ENCODE peak calls at places on chromosomes 2 and 18, in eight cellular contexts. I is fibroblast of mammary gland, O is pancreas, Z is keratinocyte, E is body of pancreas, U is left ventricle myocardium inferior, A is cardiac fibroblast, D is PC-3. T is an unnamed sample.

GRCh38 chr2:233917146-233917545 is at the start of gene TRPM8:
- DNase-seq in I (no peak), O (no peak), Z (no peak), E (no peak), U (no peak), A (no peak), D (no peak), T (no peak)

GRCh38 chr2:64391940-64392339 is 62.0 kb upstream of the LGALSL start:
- DNase-seq in I (no peak), O (no peak), Z (no peak), E (no peak), U (no peak), A (no peak), D (no peak), T (no peak)

GRCh38 chr2:218582085-218582484 is 13.4 kb downstream of the CNOT9 start:
- DNase-seq in I (peak; percentile 88), O (no peak), Z (peak; percentile 26), E (no peak), U (no peak), A (no peak), D (peak; percentile 96), T (no peak)

GRCh38 chr18:77067315-77068061 is 65.1 kb downstream of the MBP start:
- DNase-seq in I (peak; percentile 98), O (no peak), Z (no peak), E (no peak), U (peak; percentile 58), A (peak; percentile 95), D (peak; percentile 86), T (no peak)

GRCh38 chr2:163734911-163735691 is 707 bp downstream of the FIGN start:
- DNase-seq in I (peak; percentile 28), O (no peak), Z (no peak), E (no peak), U (no peak), A (no peak), D (peak; percentile 24), T (no peak)

GRCh38 chr2:96413067-96413722 is 77.6 kb downstream of the NCAPH start:
- DNase-seq in I (no peak), O (no peak), Z (no peak), E (no peak), U (no peak), A (peak; percentile 7), D (peak; percentile 65), T (no peak)

GRCh38 chr2:75619992-75620740 is 26.4 kb upstream of the MRPL19 start:
- DNase-seq in I (no peak), O (no peak), Z (no peak), E (no peak), U (no peak), A (no peak), D (peak; percentile 84), T (no peak)

GRCh38 chr2:150142561-150142960 is 344.9 kb downstream of the RND3 start:
- DNase-seq in I (peak; percentile 81), O (no peak), Z (peak; percentile 68), E (no peak), U (no peak), A (peak; percentile 44), D (peak; percentile 96), T (no peak)

GRCh38 chr2:214706986-214707385 is 102.5 kb downstream of the BARD1 start:
- DNase-seq in I (peak; percentile 4), O (no peak), Z (no peak), E (peak; percentile 38), U (no peak), A (peak; percentile 48), D (no peak), T (no peak)

GRCh38 chr2:159738509-159739390 is 26.4 kb downstream of the MARCHF7 start:
- DNase-seq in I (peak; percentile 25), O (no peak), Z (no peak), E (no peak), U (no peak), A (no peak), D (no peak), T (no peak)

GRCh38 chr2:121052507-121052906 is 232.5 kb downstream of the TFCP2L1 start:
- DNase-seq in I (no peak), O (no peak), Z (no peak), E (no peak), U (no peak), A (no peak), D (no peak), T (peak; percentile 58)

GRCh38 chr2:58137221-58137620 is 90.6 kb downstream of the VRK2 start:
- DNase-seq in I (peak; percentile 82), O (no peak), Z (no peak), E (no peak), U (no peak), A (peak; percentile 58), D (peak; percentile 49), T (no peak)

GRCh38 chr2:64212346-64212745 is 68.1 kb upstream of the PELI1 start:
- DNase-seq in I (peak; percentile 92), O (no peak), Z (no peak), E (no peak), U (no peak), A (peak; percentile 87), D (peak; percentile 28), T (no peak)

GRCh38 chr2:53403836-53404413 is 363.7 kb upstream of the CHAC2 start:
- DNase-seq in I (peak; percentile 79), O (no peak), Z (no peak), E (no peak), U (no peak), A (peak; percentile 11), D (peak; percentile 94), T (no peak)

GRCh38 chr18:28831476-28831875 is 654.5 kb upstream of the CDH2 start:
- DNase-seq in I (peak; percentile 18), O (no peak), Z (no peak), E (no peak), U (no peak), A (no peak), D (no peak), T (no peak)

GRCh38 chr2:54208364-54209240 is 47.4 kb downstream of the TSPYL6 start:
- DNase-seq in I (peak; percentile 53), O (no peak), Z (no peak), E (no peak), U (no peak), A (peak; percentile 64), D (no peak), T (no peak)

GRCh38 chr2:237669129-237669627 is 41.8 kb downstream of the LRRFIP1 start:
- DNase-seq in I (no peak), O (no peak), Z (no peak), E (no peak), U (no peak), A (no peak), D (no peak), T (no peak)

GRCh38 chr2:218744615-218745014 is 34.0 kb downstream of the TTLL4 start:
- DNase-seq in I (no peak), O (no peak), Z (no peak), E (no peak), U (no peak), A (no peak), D (no peak), T (no peak)

GRCh38 chr2:79630972-79631551 is 118.2 kb downstream of the CTNNA2 start:
- DNase-seq in I (no peak), O (no peak), Z (no peak), E (no peak), U (no peak), A (no peak), D (no peak), T (no peak)

GRCh38 chr2:68255736-68256450 is 3.6 kb upstream of the PPP3R1 start:
- DNase-seq in I (peak; percentile 36), O (no peak), Z (no peak), E (no peak), U (no peak), A (peak; percentile 51), D (peak; percentile 54), T (no peak)

GRCh38 chr18:58279504-58280158 is 235.6 kb downstream of the NEDD4L start:
- DNase-seq in I (no peak), O (no peak), Z (no peak), E (no peak), U (no peak), A (no peak), D (no peak), T (no peak)

GRCh38 chr2:100767224-100767653 is 52.7 kb upstream of the NPAS2 start:
- DNase-seq in I (peak; percentile 81), O (no peak), Z (no peak), E (no peak), U (no peak), A (peak; percentile 54), D (peak; percentile 97), T (no peak)

GRCh38 chr18:31102020-31102684 is at the start of gene DSC2:
- DNase-seq in I (no peak), O (peak; percentile 84), Z (no peak), E (peak; percentile 67), U (peak; percentile 26), A (no peak), D (peak; percentile 34), T (peak; percentile 84)

GRCh38 chr2:166700079-166700478 is 188.2 kb upstream of the XIRP2 start:
- DNase-seq in I (peak; percentile 5), O (no peak), Z (no peak), E (no peak), U (no peak), A (peak; percentile 0), D (peak; percentile 47), T (no peak)
- TF ChIP-seq CTCF in I (peak; percentile 20), O (peak; percentile 13), Z (no peak), E (peak; percentile 19), U (peak; percentile 32), A (peak; percentile 26), D (peak; percentile 69), T (peak; percentile 81)

GRCh38 chr2:148006249-148007007 is 14.1 kb downstream of the ORC4 start:
- DNase-seq in I (no peak), O (no peak), Z (no peak), E (no peak), U (no peak), A (no peak), D (no peak), T (no peak)

DNA sequence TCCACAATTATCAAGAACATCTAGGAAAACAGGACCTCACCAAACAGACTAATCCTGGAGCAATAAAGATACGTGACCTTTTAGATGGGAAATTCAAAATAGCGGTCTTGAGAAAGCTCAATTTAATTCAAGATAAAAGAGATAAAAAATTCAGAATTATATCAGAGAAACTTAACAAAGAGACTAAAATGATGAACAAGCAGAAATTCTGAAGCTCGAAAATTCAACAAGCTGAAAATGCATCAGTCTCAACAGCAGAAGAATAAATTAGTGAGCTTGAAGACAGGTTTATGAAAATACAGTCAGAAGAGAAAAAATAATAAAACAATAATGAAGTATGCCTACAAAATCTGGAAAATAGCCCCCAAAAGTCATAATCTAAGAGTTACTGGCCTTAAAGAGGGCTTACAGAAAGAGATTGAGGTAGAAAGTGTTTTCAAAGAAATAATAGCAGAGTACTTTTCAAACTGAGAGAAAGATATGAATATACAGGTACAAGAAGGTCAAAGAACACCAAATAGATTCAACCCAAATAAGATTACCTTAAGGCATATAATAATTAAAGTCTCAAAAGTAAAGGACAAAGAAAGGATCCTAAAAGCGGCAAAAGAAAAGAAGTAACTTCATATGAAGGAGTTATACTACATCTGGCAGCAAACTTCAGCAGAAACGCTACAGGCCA is 13.2 kb downstream of the ORC4 start:
- DNase-seq in I (no peak), O (no peak), Z (no peak), E (no peak), U (no peak), A (no peak), D (no peak), T (no peak)
- TF ChIP-seq CTCF in I (no peak), O (no peak), Z (no peak), E (no peak), U (no peak), A (no peak), D (no peak), T (no peak)

GRCh38 chr2:240256704-240257637 is 116.5 kb upstream of the OTOS start:
- DNase-seq in I (no peak), O (peak; percentile 43), Z (no peak), E (no peak), U (no peak), A (no peak), D (no peak), T (peak; percentile 82)
- TF ChIP-seq CTCF in I (no peak), O (no peak), Z (no peak), E (no peak), U (no peak), A (no peak), D (no peak), T (peak; percentile 22)

GRCh38 chr2:85873679-85874078 is 15.1 kb downstream of the ST3GAL5 start:
- DNase-seq in I (no peak), O (no peak), Z (no peak), E (no peak), U (no peak), A (no peak), D (no peak), T (no peak)
- TF ChIP-seq CTCF in I (peak; percentile 30), O (no peak), Z (peak; percentile 32), E (no peak), U (peak; percentile 19), A (peak; percentile 29), D (peak; percentile 42), T (peak; percentile 45)